ENCODE peak calls at places on chromosome X, in seven cellular contexts. Z is suprapubic skin, U is upper lobe of left lung, G is HCT116, Y is endothelial cell of umbilical vein, X is esophagus muscularis mucosa, B is GM12878. O is an unnamed sample. For H3K4me1, the result is how much of the 10 kb centered on the place peaks cover.

GRCh38 chrX:84467898-84468297 is 34.4 kb downstream of the HDX start:
- DNase-seq in B (no peak), G (no peak), Z (no peak), Y (no peak), X (no peak), U (no peak), O (no peak)

GRCh38 chrX:120769576-120770341 is 105.9 kb downstream of the CT47B1 start:
- DNase-seq in Z (no peak), Y (peak), U (no peak), B (no peak), G (peak), X (no peak), O (no peak)

GRCh38 chrX:10722804-10723364 is 102.5 kb upstream of the MID1 start:
- DNase-seq in X (no peak), B (no peak), G (peak), U (peak), Z (peak), Y (peak), O (peak)

GRCh38 chrX:51395807-51396728 is 63.4 kb downstream of the NUDT10 start:
- DNase-seq in Z (no peak), Y (no peak), X (no peak), G (no peak), U (peak), B (no peak), O (peak)

GRCh38 chrX:22686138-22686541 is 313.6 kb upstream of the DDX53 start:
- DNase-seq in U (no peak), Z (peak), X (no peak), B (no peak), G (no peak), Y (peak), O (no peak)

GRCh38 chrX:40090961-40091360 is 6.8 kb downstream of the BCOR start:
- DNase-seq in X (no peak), Z (no peak), B (no peak), G (no peak), U (no peak), Y (no peak), O (no peak)

GRCh38 chrX:82813671-82814078 is 694.4 kb upstream of the POU3F4 start:
- DNase-seq in U (no peak), Z (no peak), G (peak), Y (peak), X (no peak), B (no peak), O (no peak)

GRCh38 chrX:132489256-132490085 is 633 bp upstream of the MBNL3 start:
- DNase-seq in G (no peak), B (no peak), X (no peak), U (peak), Z (no peak), Y (peak), O (peak)

GRCh38 chrX:39337461-39337860 is 536.2 kb downstream of the MID1IP1 start:
- DNase-seq in U (no peak), Y (no peak), G (no peak), X (no peak), B (no peak), Z (no peak), O (no peak)

GRCh38 chrX:40170830-40171512 is 73.2 kb upstream of the BCOR start:
- DNase-seq in Y (no peak), Z (no peak), X (no peak), U (no peak), G (no peak), B (no peak), O (peak)

GRCh38 chrX:18973527-18974192 is 10.3 kb downstream of the PHKA2 start:
- DNase-seq in Y (no peak), Z (no peak), G (no peak), U (no peak), X (no peak), B (no peak), O (no peak)

GRCh38 chrX:25022499-25023325 is 6.9 kb upstream of the ARX start:
- DNase-seq in B (no peak), U (no peak), Z (no peak), Y (no peak), G (no peak), X (no peak), O (no peak)

GRCh38 chrX:2511326-2511725 is 10.6 kb upstream of the DHRSX start:
- DNase-seq in Y (no peak), X (no peak), U (no peak), Z (no peak), G (no peak), B (no peak), O (no peak)

GRCh38 chrX:139720979-139721378 is 13.0 kb upstream of the MCF2 start:
- DNase-seq in Z (no peak), Y (no peak), B (no peak), X (no peak), G (no peak), U (no peak), O (no peak)

GRCh38 chrX:40383969-40384368 is 196.8 kb upstream of the ATP6AP2 start:
- DNase-seq in B (no peak), G (no peak), X (no peak), Z (no peak), Y (no peak), U (peak), O (no peak)

GRCh38 chrX:78673256-78673655 is 14.1 kb upstream of the RTL3 start:
- DNase-seq in Y (no peak), U (no peak), X (no peak), Z (no peak), G (no peak), B (no peak), O (peak)

GRCh38 chrX:11768039-11768438 is 10.0 kb downstream of the MSL3 start:
- DNase-seq in B (no peak), G (no peak), Z (no peak), Y (no peak), U (no peak), X (no peak), O (no peak)

GRCh38 chrX:74924449-74925209 is 623 bp downstream of the NEXMIF start:
- DNase-seq in U (peak), Z (peak), X (no peak), Y (peak), B (no peak), G (no peak), O (peak)

GRCh38 chrX:119887721-119888425 is 7.8 kb upstream of the AKAP14 start:
- DNase-seq in Y (peak), U (peak), X (no peak), B (no peak), Z (peak), G (peak), O (peak)

GRCh38 chrX:76850851-76851250 is 423.3 kb downstream of the MAGEE1 start:
- DNase-seq in Y (no peak), X (no peak), Z (no peak), B (no peak), G (no peak), U (no peak), O (no peak)

GRCh38 chrX:104370089-104370488 is 115.4 kb upstream of the ESX1 start:
- DNase-seq in Y (no peak), G (peak), B (no peak), U (no peak), X (no peak), Z (no peak), O (no peak)

GRCh38 chrX:50971390-50971789 is 60.9 kb downstream of the BMP15 start:
- DNase-seq in Y (no peak), X (no peak), G (peak), U (no peak), Z (no peak), B (no peak), O (no peak)

GRCh38 chrX:149499766-149500165 is 5.3 kb downstream of the IDS start:
- DNase-seq in X (no peak), G (no peak), B (no peak), Z (no peak), U (no peak), Y (no peak), O (no peak)

GRCh38 chrX:106959897-106960296 is 39.7 kb downstream of the CLDN2 start:
- DNase-seq in B (no peak), U (no peak), Z (no peak), G (no peak), Y (peak), X (no peak), O (no peak)

GRCh38 chrX:39674771-39675553 is 422.8 kb downstream of the BCOR start:
- DNase-seq in B (no peak), G (no peak), Z (no peak), Y (no peak), X (no peak), U (no peak), O (no peak)

GRCh38 chrX:103845165-103845653 is 13.2 kb upstream of the RAB9B start:
- DNase-seq in Z (no peak), Y (peak), X (no peak), G (peak), U (peak), B (peak), O (peak)

GRCh38 chrX:9899640-9900075 is 67.5 kb upstream of the CLDN34 start:
- DNase-seq in Y (peak), X (no peak), B (no peak), G (no peak), U (no peak), Z (no peak), O (no peak)

GRCh38 chrX:96984538-96984937 is 100.8 kb downstream of the RPA4 start:
- DNase-seq in B (no peak), Z (no peak), U (no peak), Y (no peak), X (no peak), G (no peak), O (no peak)

GRCh38 chrX:11257711-11258110 is 35.5 kb upstream of the AMELX start:
- DNase-seq in X (no peak), Z (no peak), B (no peak), U (no peak), Y (no peak), G (no peak), O (no peak)

GRCh38 chrX:53374222-53374820 is 48.1 kb downstream of the SMC1A start:
- DNase-seq in Z (no peak), X (no peak), G (no peak), Y (no peak), B (no peak), U (peak), O (no peak)

GRCh38 chrX:110852180-110852579 is 56.6 kb upstream of the CHRDL1 start:
- DNase-seq in G (no peak), B (no peak), U (no peak), Y (no peak), X (no peak), Z (no peak), O (no peak)

GRCh38 chrX:97009391-97009790 is 125.7 kb downstream of the RPA4 start:
- DNase-seq in Y (no peak), B (no peak), Z (no peak), X (no peak), G (no peak), U (no peak), O (no peak)

GRCh38 chrX:57929373-57929772 is 19.1 kb upstream of the ZXDA start:
- DNase-seq in Z (no peak), B (no peak), Y (peak), X (no peak), G (peak), U (no peak), O (no peak)

GRCh38 chrX:1442724-1443367 is 9.9 kb downstream of the ASMTL start:
- DNase-seq in X (peak), G (no peak), Z (peak), Y (no peak), U (peak), B (no peak), O (no peak)
- TF ChIP-seq CTCF in X (no peak), G (no peak), Z (no peak), Y (no peak), U (no peak), B (no peak), O (no peak)

GRCh38 chrX:68978211-68978780 is 149.5 kb downstream of the EFNB1 start:
- DNase-seq in B (no peak), X (no peak), U (no peak), Y (peak), G (no peak), Z (no peak), O (no peak)
- TF ChIP-seq POLR2A in B (no peak), X (no peak), U (no peak), Y (no peak), G (no peak), Z (no peak), O (no peak)

GRCh38 chrX:46715997-46716396 is 42.9 kb downstream of the SLC9A7 start:
- DNase-seq in X (no peak), B (no peak), G (no peak), U (no peak), Z (no peak), Y (no peak), O (no peak)

GRCh38 chrX:46713672-46714487 is 45.0 kb downstream of the SLC9A7 start:
- DNase-seq in Z (no peak), U (no peak), B (peak), G (no peak), X (no peak), Y (no peak), O (no peak)

GRCh38 chrX:46712733-46713132 is 46.2 kb downstream of the SLC9A7 start:
- DNase-seq in G (no peak), Y (no peak), U (no peak), X (no peak), B (no peak), Z (no peak), O (no peak)

GRCh38 chrX:46710927-46711623 is 47.8 kb downstream of the SLC9A7 start:
- DNase-seq in Y (no peak), B (no peak), G (no peak), Z (no peak), U (no peak), X (no peak), O (no peak)

GRCh38 chrX:46715521-46715920 is 43.4 kb downstream of the SLC9A7 start:
- DNase-seq in B (no peak), G (no peak), Y (no peak), U (no peak), X (no peak), Z (no peak), O (no peak)
- H3K4me1 ChIP-seq in B (under half), G (under half), Y (under half), U (under half), X (under half), Z (under half), O (under half)

DNA sequence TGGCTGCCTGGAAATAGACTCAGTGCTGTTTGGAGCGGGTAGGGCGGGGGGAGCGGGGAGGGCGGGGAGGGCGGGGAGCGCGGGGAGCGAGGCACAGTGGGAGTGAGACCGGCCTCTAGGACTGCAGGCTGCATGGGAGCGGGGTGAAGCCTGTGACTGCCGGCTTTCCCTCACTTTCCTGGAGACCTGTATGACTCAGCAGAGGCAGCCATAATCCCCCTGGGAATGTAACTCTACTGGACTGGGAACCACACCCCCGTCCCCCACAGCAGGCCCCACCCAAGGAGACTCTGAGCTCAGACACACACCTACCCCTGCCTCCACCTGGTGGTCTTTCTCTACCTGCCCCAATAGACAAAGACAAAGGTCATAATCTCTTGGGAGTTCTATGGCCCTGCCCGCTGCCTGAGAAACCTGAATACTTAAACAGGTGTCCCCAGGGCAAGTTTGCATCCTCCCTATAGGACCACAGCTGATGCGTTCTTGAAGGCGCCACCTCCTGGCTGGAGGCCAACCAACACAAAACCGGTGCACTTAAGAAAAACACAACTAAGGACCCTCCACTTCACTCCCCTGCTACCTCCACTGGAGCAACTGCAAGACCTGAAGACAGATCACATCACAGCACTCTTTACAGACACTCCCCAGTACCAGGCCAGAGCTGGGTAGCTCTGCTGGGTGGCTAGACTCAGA is 18.0 kb downstream of the HDAC8 start:
- DNase-seq in Z (no peak), U (no peak), X (no peak), Y (no peak), G (peak), B (no peak), O (no peak)
- TF ChIP-seq CTCF in Z (no peak), U (no peak), X (no peak), Y (no peak), G (no peak), B (no peak), O (no peak)

GRCh38 chrX:67545772-67546495 is 2.1 kb downstream of the AR start:
- DNase-seq in X (no peak), U (peak), G (no peak), Z (peak), Y (peak), B (no peak), O (peak)

GRCh38 chrX:67546496-67547423 is 2.9 kb downstream of the AR start:
- DNase-seq in Z (no peak), Y (no peak), G (no peak), U (no peak), B (no peak), X (no peak), O (peak)

GRCh38 chrX:67544281-67544680 is 460 bp downstream of the AR start:
- DNase-seq in X (no peak), Z (no peak), Y (no peak), U (no peak), G (no peak), B (no peak), O (peak)

GRCh38 chrX:67544871-67545771 is 1.3 kb downstream of the AR start:
- DNase-seq in G (no peak), B (no peak), X (no peak), Z (peak), Y (peak), U (no peak), O (peak)

DNA sequence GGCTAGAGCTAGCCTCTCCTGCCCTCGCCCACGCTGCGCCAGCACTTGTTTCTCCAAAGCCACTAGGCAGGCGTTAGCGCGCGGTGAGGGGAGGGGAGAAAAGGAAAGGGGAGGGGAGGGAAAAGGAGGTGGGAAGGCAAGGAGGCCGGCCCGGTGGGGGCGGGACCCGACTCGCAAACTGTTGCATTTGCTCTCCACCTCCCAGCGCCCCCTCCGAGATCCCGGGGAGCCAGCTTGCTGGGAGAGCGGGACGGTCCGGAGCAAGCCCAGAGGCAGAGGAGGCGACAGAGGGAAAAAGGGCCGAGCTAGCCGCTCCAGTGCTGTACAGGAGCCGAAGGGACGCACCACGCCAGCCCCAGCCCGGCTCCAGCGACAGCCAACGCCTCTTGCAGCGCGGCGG is at the start of gene AR:
- DNase-seq in B (no peak), X (no peak), Y (peak), U (peak), Z (peak), G (no peak), O (peak)
- TF ChIP-seq POLR2A in B (no peak), X (no peak), Y (no peak), U (no peak), Z (no peak), G (no peak), O (peak)

DNA sequence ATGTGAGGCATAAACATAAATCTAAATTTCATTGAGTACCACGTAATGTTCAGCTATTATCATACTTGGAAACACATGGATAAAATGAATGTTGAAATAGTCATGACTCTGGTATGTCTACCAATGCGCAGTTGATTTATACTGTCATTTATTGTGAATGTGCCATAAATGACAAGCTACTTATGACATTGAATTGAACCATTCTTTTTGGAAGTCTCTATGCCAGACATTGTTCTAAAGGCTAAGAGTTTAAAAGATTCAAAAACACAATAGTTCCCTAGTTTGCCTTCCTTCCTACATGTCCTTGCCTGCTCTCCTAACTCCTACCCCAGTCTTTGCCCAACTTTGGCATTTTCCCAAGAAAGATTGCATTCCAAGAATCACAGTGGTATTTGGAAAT is 96.6 kb upstream of the DMD start:
- DNase-seq in B (no peak), U (no peak), Y (peak), G (no peak), Z (no peak), X (no peak), O (no peak)
- H3K4me1 ChIP-seq in B (under half), U (under half), Y (under half), G (under half), Z (under half), X (under half), O (under half)

GRCh38 chrX:117095393-117095792 is 632.6 kb upstream of the CT83 start:
- DNase-seq in Z (no peak), G (no peak), Y (no peak), U (no peak), B (no peak), X (no peak), O (no peak)

GRCh38 chrX:117096528-117096927 is 633.8 kb upstream of the CT83 start:
- DNase-seq in B (no peak), X (no peak), Y (no peak), Z (no peak), G (no peak), U (no peak), O (no peak)

GRCh38 chrX:117094149-117094548 is 631.4 kb upstream of the CT83 start:
- DNase-seq in B (no peak), U (no peak), G (no peak), Z (no peak), X (no peak), Y (no peak), O (no peak)

GRCh38 chrX:117092641-117093040 is 629.9 kb upstream of the CT83 start:
- DNase-seq in G (no peak), U (no peak), Z (no peak), B (no peak), X (no peak), Y (no peak), O (no peak)

DNA sequence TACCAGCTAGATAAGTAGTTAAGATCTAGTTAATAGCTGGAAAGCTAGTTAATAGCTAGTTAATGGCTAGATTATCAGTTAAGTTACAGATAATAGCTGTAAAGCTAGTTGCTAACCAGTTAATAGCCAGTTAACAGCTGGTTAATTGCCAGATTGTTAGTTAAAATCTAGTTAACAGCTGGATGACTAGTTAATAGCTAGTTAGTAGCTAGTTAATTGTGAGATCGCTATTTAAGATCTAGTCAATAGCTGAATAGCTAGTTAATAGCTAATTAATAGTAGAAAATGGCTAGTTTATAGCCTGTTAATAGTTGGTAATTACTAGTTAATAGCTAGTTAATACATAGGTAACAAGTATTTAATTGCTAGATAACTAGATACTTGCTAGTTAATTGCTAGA is 630.5 kb upstream of the CT83 start:
- DNase-seq in Z (no peak), B (no peak), G (no peak), U (no peak), X (no peak), Y (no peak), O (no peak)
- TF ChIP-seq CTCF in Z (no peak), B (no peak), G (no peak), U (no peak), X (no peak), Y (no peak), O (no peak)

GRCh38 chrX:54564942-54565341 is 34.9 kb downstream of the GNL3L start:
- DNase-seq in U (no peak), Z (no peak), B (no peak), G (no peak), X (no peak), Y (no peak), O (no peak)

GRCh38 chrX:54561622-54562021 is 31.6 kb downstream of the GNL3L start:
- DNase-seq in B (no peak), U (no peak), X (no peak), G (no peak), Y (no peak), Z (no peak), O (no peak)

GRCh38 chrX:54560411-54560810 is 30.4 kb downstream of the GNL3L start:
- DNase-seq in B (no peak), Z (no peak), Y (peak), U (no peak), G (no peak), X (no peak), O (no peak)
- TF ChIP-seq POLR2A in B (no peak), Z (no peak), Y (no peak), U (no peak), G (no peak), X (no peak), O (no peak)

GRCh38 chrX:45768666-45769065 is 568.0 kb upstream of the DIPK2B start:
- DNase-seq in G (no peak), Z (no peak), Y (no peak), B (no peak), U (no peak), X (no peak), O (no peak)
- H3K4me1 ChIP-seq in G (half or more), Z (under half), Y (under half), B (under half), U (under half), X (under half), O (under half)

O was measured in uterus.